ENCODE peak calls at places on chromosome 18, in four cellular contexts. H is HCT116, G is fibroblast of pulmonary artery, Y is Panc1. Q is an unnamed sample.

GRCh38 chr18:12884521-12885323 is 685 bp upstream of the PTPN2 start:
- DNase-seq in H (no peak), Y (no peak), G (peak; percentile 18), Q (no peak)

GRCh38 chr18:28109781-28110460 is 67.0 kb downstream of the CDH2 start:
- DNase-seq in Y (no peak), H (no peak), G (peak; percentile 37), Q (no peak)

GRCh38 chr18:54392621-54393023 is 34.9 kb downstream of the C18orf54 start:
- DNase-seq in G (peak; percentile 81), H (peak; percentile 68), Y (peak; percentile 36), Q (peak; percentile 51)

GRCh38 chr18:26003391-26003790 is 87.0 kb downstream of the SS18 start:
- DNase-seq in Y (no peak), G (peak; percentile 45), H (no peak), Q (no peak)

GRCh38 chr18:8595445-8595844 is 13.8 kb upstream of the RAB12 start:
- DNase-seq in G (no peak), H (no peak), Y (no peak), Q (no peak)

GRCh38 chr18:2912357-2913299 is 65.8 kb downstream of the EMILIN2 start:
- DNase-seq in G (no peak), H (no peak), Y (no peak), Q (no peak)

GRCh38 chr18:2978626-2979025 is 34.3 kb downstream of the LPIN2 start:
- DNase-seq in Y (no peak), H (no peak), G (peak; percentile 60), Q (no peak)

GRCh38 chr18:3709166-3709565 is 259.2 kb downstream of the TGIF1 start:
- DNase-seq in H (no peak), G (no peak), Y (no peak), Q (peak; percentile 18)

GRCh38 chr18:3721771-3722661 is 272.0 kb downstream of the TGIF1 start:
- DNase-seq in H (no peak), Y (no peak), G (no peak), Q (no peak)

GRCh38 chr18:4734903-4735302 is 279.8 kb upstream of the DLGAP1 start:
- DNase-seq in H (no peak), G (no peak), Y (no peak), Q (no peak)

GRCh38 chr18:49002881-49003280 is 52.1 kb upstream of the SMAD7 start:
- DNase-seq in G (no peak), H (no peak), Y (no peak), Q (no peak)

GRCh38 chr18:62938006-62938405 is 222.7 kb downstream of the PHLPP1 start:
- DNase-seq in Y (no peak), G (peak; percentile 43), H (no peak), Q (no peak)

GRCh38 chr18:62933261-62933887 is 218.0 kb downstream of the PHLPP1 start:
- DNase-seq in H (no peak), G (no peak), Y (no peak), Q (peak; percentile 62)

GRCh38 chr18:62937065-62937464 is 221.7 kb downstream of the PHLPP1 start:
- DNase-seq in Y (no peak), H (no peak), G (peak; percentile 52), Q (no peak)

GRCh38 chr18:62938451-62938850 is 223.1 kb downstream of the PHLPP1 start:
- DNase-seq in H (no peak), G (no peak), Y (no peak), Q (no peak)

GRCh38 chr18:62935994-62936393 is 220.7 kb downstream of the PHLPP1 start:
- DNase-seq in H (no peak), G (no peak), Y (no peak), Q (no peak)
- TF ChIP-seq CTCF in H (peak; percentile 16), G (no peak), Y (no peak), Q (no peak)

GRCh38 chr18:37729715-37730114 is 164.1 kb upstream of the CELF4 start:
- DNase-seq in Y (no peak), H (no peak), G (peak; percentile 11), Q (no peak)
- H3K4me3 ChIP-seq in Y (no peak overlapping the region), H (no peak overlapping the region), G (no peak overlapping the region), Q (no peak overlapping the region)

GRCh38 chr18:7221424-7222155 is 9.3 kb upstream of the LRRC30 start:
- DNase-seq in G (peak; percentile 86), H (peak; percentile 16), Y (peak; percentile 39), Q (peak; percentile 70)
- TF ChIP-seq CTCF in G (peak; percentile 97), H (peak; percentile 47), Y (peak; percentile 89), Q (peak; percentile 95)

GRCh38 chr18:59932401-59932800 is 32.6 kb downstream of the PMAIP1 start:
- DNase-seq in G (no peak), H (no peak), Y (no peak), Q (no peak)
- H3K4me3 ChIP-seq in G (no peak overlapping the region), H (no peak overlapping the region), Y (no peak overlapping the region), Q (no peak overlapping the region)

GRCh38 chr18:10032331-10032979 is 118.6 kb downstream of the VAPA start:
- DNase-seq in G (no peak), Y (no peak), H (no peak), Q (no peak)
- TF ChIP-seq CTCF in G (peak; percentile 5), Y (no peak), H (no peak), Q (no peak)

GRCh38 chr18:77058186-77058847 is 74.3 kb downstream of the MBP start:
- DNase-seq in Y (no peak), H (no peak), G (no peak), Q (no peak)
- H3K4me3 ChIP-seq in Y (no peak overlapping the region), H (no peak overlapping the region), G (no peak overlapping the region), Q (no peak overlapping the region)

DNA sequence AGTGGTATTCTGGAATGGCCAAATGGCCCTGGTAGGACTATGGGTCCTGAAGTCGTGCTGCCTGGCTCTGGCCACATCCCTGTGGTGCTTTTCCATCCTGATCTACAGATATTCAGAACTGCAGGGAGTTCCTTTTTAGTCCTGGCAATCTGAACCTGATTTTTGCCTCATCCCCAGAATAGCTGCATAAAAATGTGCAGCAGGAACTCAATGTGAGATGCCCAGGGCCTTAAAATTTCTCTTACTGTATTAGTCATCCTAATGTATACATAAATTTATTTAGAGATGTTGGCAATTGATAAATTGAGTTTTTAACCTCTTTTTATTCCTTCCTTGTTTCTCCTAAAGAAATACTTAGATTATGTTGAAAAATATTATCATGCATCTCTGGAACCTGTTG is 5.4 kb downstream of the SERPINB13 start:
- DNase-seq in H (no peak), Y (no peak), G (no peak), Q (no peak)
- TF ChIP-seq CTCF in H (no peak), Y (no peak), G (no peak), Q (no peak)

GRCh38 chr18:36476433-36476832 is 178.9 kb downstream of the FHOD3 start:
- DNase-seq in G (no peak), H (no peak), Y (no peak), Q (no peak)
- H3K4me3 ChIP-seq in G (no peak overlapping the region), H (no peak overlapping the region), Y (no peak overlapping the region), Q (no peak overlapping the region)

GRCh38 chr18:34866739-34867138 is 156.6 kb downstream of the DTNA start:
- DNase-seq in H (no peak), Y (no peak), G (peak; percentile 31), Q (no peak)
- TF ChIP-seq CTCF in H (peak; percentile 38), Y (peak; percentile 67), G (peak; percentile 55), Q (peak; percentile 45)